ENCODE peak calls at places on chromosomes 11 and 22, in six cellular contexts. X is sigmoid colon, V is fibroblast of the aortic adventitia, O is astrocyte of the cerebellum, P is astrocyte, H is HFFc6. D is an unnamed sample.

GRCh38 chr11:29224739-29225384 is 792.0 kb downstream of the KCNA4 start:
- DNase-seq in X (no peak), V (no peak), O (no peak), P (no peak), H (no peak), D (no peak)

GRCh38 chr22:35308480-35308945 is 8.8 kb downstream of the TOM1 start:
- DNase-seq in X (no peak), V (no peak), O (no peak), P (no peak), H (no peak), D (no peak)

GRCh38 chr22:49789289-49790141 is 38.2 kb downstream of the BRD1 start:
- DNase-seq in X (no peak), V (peak), O (no peak), P (no peak), H (peak), D (no peak)

GRCh38 chr22:41822289-41823057 is 10.4 kb upstream of the SREBF2 start:
- DNase-seq in X (no peak), V (peak), O (peak), P (peak), H (peak), D (no peak)

GRCh38 chr11:68096962-68097361 is 24.2 kb downstream of the CHKA start:
- DNase-seq in X (no peak), V (no peak), O (no peak), P (no peak), H (no peak), D (no peak)

GRCh38 chr11:57425565-57426438 is 1.1 kb downstream of the SLC43A3 start:
- DNase-seq in X (peak), V (peak), O (no peak), P (no peak), H (no peak), D (no peak)

GRCh38 chr11:25327656-25328055 is 830.8 kb downstream of the LUZP2 start:
- DNase-seq in X (no peak), V (no peak), O (no peak), P (no peak), H (no peak), D (no peak)

GRCh38 chr11:78251083-78251699 is 62.5 kb downstream of the USP35 start:
- DNase-seq in X (no peak), V (peak), O (no peak), P (peak), H (peak), D (no peak)

GRCh38 chr11:48081151-48082010 is 101.0 kb downstream of the PTPRJ start:
- DNase-seq in X (peak), V (peak), O (peak), P (peak), H (peak), D (no peak)

GRCh38 chr11:78292109-78292803 is 103.5 kb downstream of the USP35 start:
- DNase-seq in X (no peak), V (no peak), O (no peak), P (no peak), H (no peak), D (no peak)

GRCh38 chr22:24459911-24460310 is 32.5 kb downstream of the ADORA2A start:
- DNase-seq in X (no peak), V (no peak), O (no peak), P (no peak), H (no peak), D (no peak)

GRCh38 chr22:49150801-49151221 is 676.9 kb downstream of the BRD1 start:
- DNase-seq in X (no peak), V (no peak), O (no peak), P (no peak), H (no peak), D (no peak)

GRCh38 chr11:66844496-66845142 is 1.4 kb downstream of the RCE1 start:
- DNase-seq in X (peak), V (no peak), O (no peak), P (no peak), H (no peak), D (no peak)

GRCh38 chr22:36578619-36579018 is 49.7 kb upstream of the EIF3D start:
- DNase-seq in X (no peak), V (no peak), O (no peak), P (no peak), H (no peak), D (no peak)

GRCh38 chr22:36580371-36580770 is 51.4 kb upstream of the EIF3D start:
- DNase-seq in X (no peak), V (no peak), O (no peak), P (no peak), H (no peak), D (no peak)

GRCh38 chr22:36579441-36579840 is 50.5 kb upstream of the EIF3D start:
- DNase-seq in X (no peak), V (no peak), O (no peak), P (no peak), H (no peak), D (no peak)

GRCh38 chr22:36573815-36574350 is 44.9 kb upstream of the EIF3D start:
- DNase-seq in X (no peak), V (no peak), O (no peak), P (no peak), H (no peak), D (no peak)

GRCh38 chr22:36577019-36577418 is 48.1 kb upstream of the EIF3D start:
- DNase-seq in X (no peak), V (peak), O (peak), P (peak), H (peak), D (no peak)
- TF ChIP-seq CTCF in X (no peak), V (no peak), O (no peak), P (no peak), H (peak), D (no peak)

GRCh38 chr11:102831128-102831708 is 12.2 kb downstream of the MMP3 start:
- DNase-seq in X (peak), V (peak), O (no peak), P (no peak), H (peak), D (no peak)
- TF ChIP-seq CTCF in X (no peak), V (peak), O (peak), P (peak), H (peak), D (no peak)

GRCh38 chr11:14374922-14375630 is 16.1 kb upstream of the RRAS2 start:
- DNase-seq in X (no peak), V (no peak), O (no peak), P (no peak), H (no peak), D (no peak)
- TF ChIP-seq CTCF in X (no peak), V (peak), O (peak), P (peak), H (peak), D (no peak)

DNA sequence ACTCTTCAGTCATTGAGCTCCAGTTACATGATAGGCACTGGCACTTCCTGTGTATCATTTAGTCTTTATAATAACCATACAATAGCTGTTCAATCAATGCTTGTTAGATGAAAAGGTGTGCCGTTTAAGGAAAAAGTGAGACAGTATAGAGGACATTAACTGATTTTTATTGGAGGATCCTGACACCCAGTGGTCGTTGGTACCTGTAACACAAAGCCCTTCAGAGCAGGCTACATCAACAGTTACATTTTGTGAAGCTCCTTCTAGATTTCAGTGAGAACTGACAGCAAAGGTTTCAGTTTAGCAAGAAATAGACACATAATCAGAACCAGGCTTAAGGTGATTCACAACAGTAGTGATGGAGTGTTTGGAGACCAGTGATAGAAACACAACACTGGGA is 44.2 kb downstream of the CCDC81 start:
- DNase-seq in X (no peak), V (peak), O (no peak), P (no peak), H (no peak), D (no peak)
- TF ChIP-seq CTCF in X (no peak), V (peak), O (peak), P (peak), H (peak), D (no peak)

GRCh38 chr22:38833061-38833460 is 10.8 kb downstream of the NPTXR start:
- DNase-seq in X (no peak), V (no peak), O (no peak), P (no peak), H (no peak), D (no peak)
- TF ChIP-seq CTCF in X (no peak), V (no peak), O (no peak), P (no peak), H (no peak), D (no peak)

GRCh38 chr22:46064966-46065666 is 85.2 kb upstream of the PPARA start:
- DNase-seq in X (peak), V (peak), O (no peak), P (peak), H (no peak), D (peak)
- TF ChIP-seq CTCF in X (no peak), V (no peak), O (no peak), P (no peak), H (no peak), D (no peak)

GRCh38 chr22:21022955-21023614 is 8.1 kb downstream of the P2RX6 start:
- DNase-seq in X (no peak), V (no peak), O (no peak), P (no peak), H (no peak), D (no peak)

GRCh38 chr22:21022507-21022906 is 7.5 kb downstream of the P2RX6 start:
- DNase-seq in X (no peak), V (no peak), O (no peak), P (no peak), H (no peak), D (no peak)

GRCh38 chr22:21016644-21017420 is 1.9 kb downstream of the P2RX6 start:
- DNase-seq in X (no peak), V (no peak), O (no peak), P (no peak), H (no peak), D (no peak)

GRCh38 chr22:21018314-21018713 is 3.3 kb downstream of the P2RX6 start:
- DNase-seq in X (no peak), V (no peak), O (no peak), P (no peak), H (no peak), D (no peak)

GRCh38 chr22:21020802-21021429 is 6.0 kb downstream of the P2RX6 start:
- DNase-seq in X (no peak), V (no peak), O (no peak), P (no peak), H (no peak), D (no peak)
- TF ChIP-seq CTCF in X (no peak), V (peak), O (peak), P (peak), H (peak), D (peak)

GRCh38 chr11:122785156-122785605 is 53.1 kb upstream of the CRTAM start:
- DNase-seq in X (no peak), V (no peak), O (no peak), P (no peak), H (no peak), D (no peak)
- TF ChIP-seq CTCF in X (no peak), V (no peak), O (no peak), P (no peak), H (no peak), D (no peak)

DNA sequence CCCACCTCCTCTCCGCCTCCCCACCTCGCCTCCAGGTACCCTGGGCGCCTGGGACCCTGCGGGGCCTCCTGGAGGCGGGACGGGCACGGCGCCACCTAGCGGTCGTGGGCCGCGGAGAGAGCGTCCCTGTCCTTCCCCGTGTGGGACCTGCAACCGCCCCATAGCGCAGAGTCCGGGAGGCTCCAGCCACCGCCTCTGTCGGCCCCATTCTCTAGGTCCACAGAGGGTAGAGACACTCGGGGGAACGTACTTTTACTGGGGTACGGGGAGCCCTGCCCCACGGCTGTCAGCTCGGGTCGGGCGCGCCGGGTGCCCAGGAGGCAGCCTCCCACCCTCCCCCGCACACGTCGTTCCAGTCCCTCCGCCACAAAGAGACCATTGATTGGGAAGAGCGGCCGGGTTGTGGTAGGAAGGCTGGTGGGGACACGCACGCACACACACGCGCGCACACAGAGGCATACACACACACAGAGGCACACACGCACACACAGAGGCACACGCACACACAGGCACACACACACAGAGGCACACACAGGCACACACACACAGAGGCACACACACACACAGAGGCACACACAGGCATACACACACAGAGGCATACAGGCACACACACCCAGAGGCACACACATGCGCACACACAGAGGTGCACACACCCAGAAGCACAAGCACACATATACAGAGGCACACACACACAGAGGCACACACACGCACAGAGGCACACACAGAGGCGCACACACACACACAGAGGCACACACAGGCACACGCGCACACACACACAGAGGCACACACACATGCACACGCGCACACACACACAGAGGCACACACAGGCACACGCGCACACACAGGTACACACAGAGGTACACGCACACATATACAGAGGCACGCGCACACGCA is 12.6 kb upstream of the NECTIN1 start:
- DNase-seq in X (no peak), V (no peak), O (no peak), P (no peak), H (no peak), D (no peak)
- TF ChIP-seq CTCF in X (peak), V (peak), O (peak), P (peak), H (peak), D (peak)

D was measured in mesothelial cell of epicardium.